ENCODE peak calls at places on chromosomes 3 and 15, in four cellular contexts. G is A549, S is K562, V is H1. R is an unnamed sample.

GRCh38 chr3:129512595-129512994 is 15.8 kb upstream of the RHO start:
- DNase-seq in G (no peak), V (no peak), S (no peak), R (no peak)

GRCh38 chr3:84318273-84318809 is 640.4 kb upstream of the CADM2 start:
- DNase-seq in V (peak; percentile 5), G (peak; percentile 1), S (no peak), R (no peak)

GRCh38 chr15:52344592-52344991 is 49.0 kb upstream of the MYO5C start:
- DNase-seq in G (no peak), S (no peak), V (no peak), R (no peak)

GRCh38 chr3:105938101-105938500 is 69.3 kb upstream of the CBLB start:
- DNase-seq in G (no peak), V (no peak), S (no peak), R (no peak)

GRCh38 chr3:14451844-14452533 is 49.6 kb downstream of the SLC6A6 start:
- DNase-seq in S (peak; percentile 24), G (peak; percentile 93), V (no peak), R (peak; percentile 76)

GRCh38 chr3:188772886-188773285 is 398.9 kb upstream of the TPRG1 start:
- DNase-seq in V (no peak), S (no peak), G (peak; percentile 67), R (peak; percentile 68)

GRCh38 chr3:48564022-48564421 is 441 bp upstream of the UCN2 start:
- DNase-seq in G (peak; percentile 52), S (no peak), V (no peak), R (peak; percentile 58)

GRCh38 chr3:89332311-89333159 is 225.1 kb downstream of the EPHA3 start:
- DNase-seq in G (no peak), S (no peak), V (peak; percentile 31), R (no peak)

GRCh38 chr3:40456279-40456939 is 730 bp upstream of the RPL14 start:
- DNase-seq in S (no peak), G (no peak), V (no peak), R (no peak)

GRCh38 chr3:183178833-183179549 is 16.5 kb upstream of the LAMP3 start:
- DNase-seq in S (peak; percentile 69), V (no peak), G (peak; percentile 25), R (no peak)

GRCh38 chr15:40936709-40937666 is 7.8 kb downstream of the DLL4 start:
- DNase-seq in V (no peak), S (no peak), G (no peak), R (peak; percentile 50)

GRCh38 chr15:73979636-73980035 is 12.5 kb downstream of the STOML1 start:
- DNase-seq in V (no peak), G (no peak), S (no peak), R (no peak)

GRCh38 chr3:148932976-148933375 is 58.4 kb upstream of the GYG1 start:
- DNase-seq in V (no peak), S (no peak), G (no peak), R (no peak)

GRCh38 chr3:10492351-10493201 is 12.8 kb downstream of the ATP2B2 start:
- DNase-seq in V (no peak), G (no peak), S (no peak), R (no peak)

GRCh38 chr3:66851894-66852613 is 146.1 kb upstream of the KBTBD8 start:
- DNase-seq in G (no peak), V (no peak), S (no peak), R (peak; percentile 22)

GRCh38 chr3:66858656-66859381 is 139.3 kb upstream of the KBTBD8 start:
- DNase-seq in S (peak; percentile 43), V (peak; percentile 53), G (no peak), R (no peak)

GRCh38 chr3:66854752-66855151 is 143.4 kb upstream of the KBTBD8 start:
- DNase-seq in G (no peak), V (no peak), S (no peak), R (no peak)

GRCh38 chr3:66860771-66861170 is 137.3 kb upstream of the KBTBD8 start:
- DNase-seq in G (no peak), V (no peak), S (no peak), R (no peak)

GRCh38 chr3:66856555-66856954 is 141.6 kb upstream of the KBTBD8 start:
- DNase-seq in G (no peak), S (no peak), V (no peak), R (no peak)
- TF ChIP-seq RNF2 in G (no peak), S (no peak), V (no peak), R (no peak)

GRCh38 chr3:134486577-134487041 is 752 bp downstream of the CEP63 start:
- DNase-seq in S (peak; percentile 32), G (peak; percentile 20), V (no peak), R (no peak)
- TF ChIP-seq RNF2 in S (no peak), G (no peak), V (no peak), R (no peak)

GRCh38 chr15:37585966-37586656 is 348.3 kb upstream of the TMCO5A start:
- DNase-seq in G (no peak), S (no peak), V (no peak), R (no peak)
- TF ChIP-seq RNF2 in G (no peak), S (no peak), V (no peak), R (no peak)

GRCh38 chr15:72319360-72319984 is 485 bp downstream of the CELF6 start:
- DNase-seq in S (peak; percentile 83), G (peak; percentile 62), V (peak; percentile 53), R (no peak)
- TF ChIP-seq RNF2 in S (no peak), G (no peak), V (no peak), R (no peak)

DNA sequence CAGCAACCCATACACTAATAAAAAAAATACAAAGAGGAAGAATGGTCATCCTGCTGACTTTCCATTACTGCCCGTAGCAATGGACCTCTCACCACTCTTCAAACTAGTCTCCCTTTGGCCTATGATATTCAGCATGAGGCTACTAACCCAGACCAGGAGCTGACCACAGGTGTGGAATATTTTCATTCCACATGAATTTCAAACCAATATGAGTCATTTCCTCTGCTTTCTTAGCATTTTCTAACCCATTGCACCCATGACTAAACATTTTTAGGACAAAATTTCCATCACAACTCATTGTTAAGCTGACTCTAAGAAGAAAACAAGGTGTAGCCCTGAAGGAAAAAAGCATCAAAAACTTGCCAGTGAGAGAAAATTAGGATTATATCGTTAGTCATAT is 34.0 kb upstream of the ZPLD1 start:
- DNase-seq in S (no peak), V (no peak), G (no peak), R (no peak)
- TF ChIP-seq RNF2 in S (no peak), V (no peak), G (no peak), R (no peak)

GRCh38 chr15:90130291-90130690 is 28.0 kb upstream of the IDH2 start:
- DNase-seq in S (no peak), G (no peak), V (no peak), R (no peak)

GRCh38 chr15:90124487-90124886 is 22.2 kb upstream of the IDH2 start:
- DNase-seq in G (no peak), V (no peak), S (no peak), R (no peak)

GRCh38 chr15:90121086-90121485 is 18.8 kb upstream of the IDH2 start:
- DNase-seq in V (no peak), G (no peak), S (no peak), R (no peak)

GRCh38 chr15:90126457-90127435 is 24.5 kb upstream of the IDH2 start:
- DNase-seq in S (no peak), V (no peak), G (peak; percentile 50), R (peak; percentile 64)

GRCh38 chr15:90126022-90126421 is 23.8 kb upstream of the IDH2 start:
- DNase-seq in G (peak; percentile 39), S (no peak), V (no peak), R (peak; percentile 59)
- TF ChIP-seq RNF2 in G (no peak), S (no peak), V (no peak), R (no peak)

R was measured in HepG2.